ENCODE peak calls at places on chromosome 2, in four cellular contexts. W is MM.1S, A is Peyer's patch, B is psoas muscle. L is an unnamed sample.

GRCh38 chr2:36675579-36675978 is 20.9 kb upstream of the VIT start:
- DNase-seq in W (no peak), A (no peak), B (no peak), L (no peak)

GRCh38 chr2:26299488-26300092 is 46.4 kb upstream of the SELENOI start:
- DNase-seq in W (no peak), A (peak), B (no peak), L (peak)

GRCh38 chr2:16774980-16775963 is 109.6 kb upstream of the CYRIA start:
- DNase-seq in W (no peak), A (no peak), B (no peak), L (peak)

GRCh38 chr2:45886229-45886663 is 234.8 kb downstream of the PRKCE start:
- DNase-seq in W (no peak), A (no peak), B (no peak), L (no peak)

GRCh38 chr2:16334366-16334765 is 331.3 kb downstream of the CYRIA start:
- DNase-seq in W (no peak), A (no peak), B (no peak), L (no peak)

GRCh38 chr2:99337931-99338580 is 867 bp downstream of the EIF5B start:
- DNase-seq in W (peak), A (no peak), B (no peak), L (no peak)

GRCh38 chr2:101327863-101328394 is 19.4 kb upstream of the RNF149 start:
- DNase-seq in W (no peak), A (no peak), B (no peak), L (no peak)

GRCh38 chr2:216807861-216808272 is 52.0 kb downstream of the TNP1 start:
- DNase-seq in W (no peak), A (no peak), B (peak), L (no peak)

GRCh38 chr2:224401641-224402342 is at the start of gene FAM124B:
- DNase-seq in W (no peak), A (no peak), B (peak), L (peak)

GRCh38 chr2:143841935-143842334 is 678.0 kb downstream of the ZEB2 start:
- DNase-seq in W (no peak), A (no peak), B (no peak), L (no peak)
- TF ChIP-seq CTCF in W (no peak), A (no peak), B (no peak), L (no peak)

DNA sequence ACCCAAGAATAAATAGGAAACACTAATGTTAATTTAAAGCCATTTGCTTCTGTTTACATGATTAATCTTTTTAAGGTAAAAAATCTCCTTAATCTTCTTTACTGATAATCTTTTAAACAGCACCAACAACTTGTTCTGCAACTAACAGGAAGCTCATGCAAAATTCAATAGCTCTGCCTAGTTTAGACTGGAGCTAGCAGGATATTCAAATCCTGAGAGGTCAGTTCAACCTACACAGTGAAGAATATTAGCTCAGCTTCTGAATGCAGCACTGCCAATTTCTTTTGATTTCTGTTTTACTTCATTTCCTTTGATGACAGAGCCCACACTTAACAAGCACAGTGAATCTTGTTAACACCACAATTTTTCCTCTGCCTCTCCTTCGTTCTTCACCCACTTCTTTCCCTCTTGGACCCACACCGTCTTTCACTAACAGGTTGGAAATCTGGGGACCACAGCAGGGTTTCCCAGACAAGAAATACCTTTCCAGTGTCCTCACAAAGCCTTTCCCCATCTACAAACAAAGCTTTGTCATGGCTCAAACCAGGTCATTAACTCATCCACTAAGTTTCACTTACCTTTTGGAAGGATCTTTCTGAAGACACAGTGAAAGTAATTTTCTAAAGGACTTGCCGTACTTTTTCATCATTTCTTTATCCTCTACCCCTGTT is 109.8 kb downstream of the STK39 start:
- DNase-seq in W (no peak), A (no peak), B (no peak), L (no peak)
- TF ChIP-seq CTCF in W (no peak), A (no peak), B (no peak), L (no peak)

DNA sequence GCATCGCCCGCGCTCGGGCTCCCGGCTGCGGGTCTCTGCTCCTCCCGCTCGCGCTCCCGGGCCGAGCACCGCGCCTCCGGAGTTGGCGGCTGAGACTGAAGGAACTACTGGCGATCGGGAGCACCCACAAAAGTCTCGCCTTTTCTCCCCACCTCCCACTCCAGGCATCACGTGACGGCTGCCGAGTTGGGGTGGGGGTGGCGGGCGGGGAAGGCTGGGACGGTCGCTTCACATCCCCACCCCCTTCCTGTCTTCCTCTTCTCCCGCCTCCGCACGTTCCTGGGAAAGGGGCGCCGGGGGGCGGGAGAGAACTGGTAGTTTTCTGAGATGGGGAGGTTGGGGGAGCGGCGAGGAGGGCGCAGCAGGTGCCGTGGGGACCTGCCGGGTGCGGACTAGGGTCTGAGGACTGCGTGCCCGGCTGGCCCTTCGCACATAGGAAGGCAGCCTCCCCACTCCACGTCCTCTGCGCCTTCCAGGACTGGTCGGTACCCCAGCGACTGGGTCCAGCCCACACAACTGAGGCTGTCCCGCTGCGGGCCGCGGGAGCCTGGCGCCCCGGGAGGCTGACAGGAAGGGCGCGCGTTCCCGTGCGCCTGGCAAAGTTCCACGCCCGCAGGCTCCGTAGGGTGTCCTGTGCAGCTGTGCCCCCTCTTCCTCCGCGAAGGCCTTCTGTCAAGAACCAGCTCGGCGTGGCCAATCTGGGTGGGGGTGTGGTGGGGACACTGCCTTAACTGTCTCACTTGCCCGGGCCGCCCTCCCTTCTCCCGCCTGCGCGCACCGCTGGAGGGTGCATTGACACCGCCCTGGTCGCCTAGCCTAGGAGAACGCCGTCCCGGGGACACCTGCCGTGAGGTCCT is at the start of gene LYPD1:
- DNase-seq in W (no peak), A (no peak), B (peak), L (peak)
- TF ChIP-seq CTCF in W (no peak), A (no peak), B (no peak), L (no peak)

DNA sequence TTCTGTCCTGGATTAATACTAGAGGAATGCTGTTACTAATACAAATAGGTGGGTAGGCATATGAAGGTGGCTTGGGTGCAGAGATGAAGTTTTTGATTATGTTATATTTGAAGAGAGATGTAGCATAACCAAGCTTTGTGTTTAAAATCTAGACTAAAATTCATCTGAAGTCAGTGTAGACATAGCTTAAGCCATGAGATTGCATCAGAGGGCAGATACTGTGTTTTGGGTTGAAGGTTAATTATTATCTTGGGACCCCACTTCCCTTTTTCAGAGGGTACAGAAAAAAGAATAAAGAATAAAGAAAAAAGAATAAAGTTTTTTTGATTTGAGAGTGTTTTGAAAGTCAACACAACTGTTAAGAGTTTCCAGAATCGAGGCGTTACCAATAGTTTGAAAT is 13.0 kb downstream of the PPM1B start:
- DNase-seq in W (no peak), A (no peak), B (no peak), L (no peak)
- TF ChIP-seq CTCF in W (no peak), A (no peak), B (no peak), L (no peak)

DNA sequence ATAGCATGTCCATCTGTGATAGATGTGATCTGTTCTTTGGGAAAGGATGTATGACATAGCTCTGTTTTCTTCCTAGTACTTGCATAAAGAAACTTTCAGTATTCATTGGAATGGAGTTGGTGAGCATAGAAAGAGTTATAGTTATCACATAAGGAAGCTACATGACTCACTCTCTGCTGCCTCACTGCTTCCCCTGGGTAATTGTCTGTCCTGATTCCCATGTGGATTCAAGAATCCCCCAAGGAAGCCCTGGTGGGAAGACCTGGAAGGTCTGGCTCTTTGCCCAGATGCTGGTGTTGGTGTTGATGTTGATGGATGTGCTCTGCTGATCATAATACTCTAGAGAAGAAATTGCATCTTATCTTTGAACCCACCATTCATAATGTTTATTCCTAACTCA is 60.6 kb downstream of the PTPN4 start:
- DNase-seq in W (no peak), A (no peak), B (no peak), L (no peak)
- TF ChIP-seq CTCF in W (no peak), A (no peak), B (no peak), L (no peak)